ENCODE peak calls at places on chromosomes 3 and 15, in eight cellular contexts. S is bronchial epithelial cell, J is heart left ventricle, P is foreskin fibroblast, G is PC-9, Q is A549, B is prostate gland, R is stomach. Z is an unnamed sample.

GRCh38 chr3:15256861-15257341 is 50.9 kb downstream of the CAPN7 start:
- DNase-seq in S (no peak), J (no peak), P (no peak), G (no peak), Q (no peak), B (no peak), R (no peak), Z (no peak)

GRCh38 chr15:99425666-99426301 is 140.0 kb upstream of the MEF2A start:
- DNase-seq in S (no peak), J (peak), P (no peak), G (no peak), Q (no peak), B (no peak), R (peak), Z (peak)

GRCh38 chr15:72098076-72098475 is 19.9 kb downstream of the MYO9A start:
- DNase-seq in S (no peak), J (no peak), P (no peak), G (no peak), Q (no peak), B (no peak), R (no peak), Z (peak)

GRCh38 chr3:195094211-195094921 is 176.6 kb downstream of the XXYLT1 start:
- DNase-seq in S (no peak), J (no peak), P (no peak), G (no peak), Q (no peak), B (no peak), R (no peak), Z (no peak)

GRCh38 chr15:67980171-67980570 is 73.9 kb upstream of the PIAS1 start:
- DNase-seq in S (no peak), J (no peak), P (no peak), G (no peak), Q (no peak), B (no peak), R (no peak), Z (no peak)

GRCh38 chr3:13553686-13554085 is 4.8 kb downstream of the FBLN2 start:
- DNase-seq in S (no peak), J (peak), P (no peak), G (no peak), Q (no peak), B (no peak), R (no peak), Z (no peak)

GRCh38 chr3:100106531-100107155 is 7.7 kb downstream of the FILIP1L start:
- DNase-seq in S (peak), J (no peak), P (no peak), G (peak), Q (no peak), B (no peak), R (no peak), Z (peak)

GRCh38 chr15:87682527-87682926 is 574.0 kb downstream of the NTRK3 start:
- DNase-seq in S (no peak), J (no peak), P (no peak), G (no peak), Q (no peak), B (no peak), R (no peak), Z (no peak)

GRCh38 chr15:25543156-25543555 is 104.3 kb upstream of the UBE3A start:
- DNase-seq in S (peak), J (no peak), P (peak), G (no peak), Q (no peak), B (peak), R (no peak), Z (peak)
- TF ChIP-seq CTCF in S (no peak), J (no peak), P (no peak), G (no peak), Q (no peak), B (no peak), R (no peak), Z (no peak)

GRCh38 chr3:168090306-168091085 is 5.2 kb downstream of the GOLIM4 start:
- DNase-seq in S (no peak), J (no peak), P (no peak), G (no peak), Q (no peak), B (no peak), R (no peak), Z (no peak)
- H3K4me3 ChIP-seq in S (no peak), J (no peak), P (no peak), G (no peak), Q (no peak), B (no peak), R (no peak), Z (no peak)

GRCh38 chr3:193559100-193559499 is 4.4 kb upstream of the ATP13A4 start:
- DNase-seq in S (peak), J (no peak), P (no peak), G (no peak), Q (no peak), B (no peak), R (no peak), Z (no peak)

GRCh38 chr3:193560091-193560490 is 5.4 kb upstream of the ATP13A4 start:
- DNase-seq in S (no peak), J (no peak), P (no peak), G (no peak), Q (no peak), B (no peak), R (no peak), Z (no peak)

GRCh38 chr3:193563429-193563828 is 8.7 kb upstream of the ATP13A4 start:
- DNase-seq in S (no peak), J (no peak), P (no peak), G (no peak), Q (no peak), B (no peak), R (no peak), Z (no peak)

GRCh38 chr3:193560870-193561269 is 6.2 kb upstream of the ATP13A4 start:
- DNase-seq in S (no peak), J (no peak), P (no peak), G (no peak), Q (no peak), B (no peak), R (peak), Z (no peak)

GRCh38 chr3:193563999-193564398 is 9.3 kb upstream of the ATP13A4 start:
- DNase-seq in S (peak), J (no peak), P (no peak), G (no peak), Q (no peak), B (no peak), R (peak), Z (peak)
- TF ChIP-seq CTCF in S (peak), J (peak), P (no peak), G (no peak), Q (no peak), B (no peak), R (no peak), Z (peak)

GRCh38 chr15:70348581-70349344 is 251.0 kb upstream of the TLE3 start:
- DNase-seq in S (no peak), J (no peak), P (no peak), G (no peak), Q (no peak), B (peak), R (no peak), Z (peak)
- H3K4me3 ChIP-seq in S (no peak), J (no peak), P (no peak), G (no peak), Q (no peak), B (no peak), R (no peak), Z (no peak)

GRCh38 chr15:80660114-80660513 is 35.0 kb upstream of the ABHD17C start:
- DNase-seq in S (peak), J (no peak), P (peak), G (no peak), Q (peak), B (peak), R (peak), Z (peak)
- TF ChIP-seq CTCF in S (peak), J (peak), P (peak), G (no peak), Q (peak), B (peak), R (no peak), Z (peak)

Z was measured in cardiac fibroblast.